ENCODE peak calls at places on chromosomes 7 and 10, in four cellular contexts. O, D, S and W are unnamed samples.

GRCh38 chr7:111083423-111083822 is 7.5 kb upstream of the LRRN3 start:
- DNase-seq in O (peak; percentile 78), D (no peak), S (peak; percentile 71), W (no peak)

GRCh38 chr7:43758861-43759683 is 592 bp downstream of the BLVRA start:
- DNase-seq in O (peak; percentile 31), D (peak; percentile 69), S (peak; percentile 58), W (peak; percentile 47)

GRCh38 chr10:83983578-83984255 is 155.6 kb upstream of the GHITM start:
- DNase-seq in O (no peak), D (no peak), S (peak; percentile 25), W (peak; percentile 86)

GRCh38 chr7:28744951-28745350 is 213.2 kb downstream of the TRIL start:
- DNase-seq in O (no peak), D (no peak), S (no peak), W (no peak)

GRCh38 chr7:112452102-112452888 is 2.0 kb downstream of the IFRD1 start:
- DNase-seq in O (peak; percentile 42), D (no peak), S (peak; percentile 38), W (no peak)

GRCh38 chr10:43027331-43027955 is 49.4 kb upstream of the RET start:
- DNase-seq in O (no peak), D (no peak), S (no peak), W (no peak)

GRCh38 chr10:75782463-75783248 is 351.2 kb downstream of the LRMDA start:
- DNase-seq in O (no peak), D (no peak), S (no peak), W (peak; percentile 54)

GRCh38 chr7:539731-540411 is 20.2 kb upstream of the PDGFA start:
- DNase-seq in O (peak; percentile 49), D (no peak), S (peak; percentile 88), W (no peak)

GRCh38 chr7:141460781-141461715 is 90.2 kb upstream of the AGK start:
- DNase-seq in O (no peak), D (no peak), S (peak; percentile 29), W (peak; percentile 37)

GRCh38 chr10:72637398-72637857 is 11.5 kb upstream of the MICU1 start:
- DNase-seq in O (peak; percentile 78), D (peak; percentile 57), S (peak; percentile 64), W (no peak)

GRCh38 chr7:87380905-87381304 is 35.4 kb downstream of the CROT start:
- DNase-seq in O (no peak), D (no peak), S (no peak), W (no peak)

GRCh38 chr10:111836586-111836985 is 347.0 kb downstream of the GPAM start:
- DNase-seq in O (no peak), D (no peak), S (no peak), W (no peak)

GRCh38 chr10:129741280-129741977 is 222.6 kb downstream of the EBF3 start:
- DNase-seq in O (no peak), D (no peak), S (no peak), W (no peak)

GRCh38 chr10:55287346-55287745 is 486.3 kb upstream of the PCDH15 start:
- DNase-seq in O (no peak), D (no peak), S (no peak), W (peak; percentile 1)

GRCh38 chr10:103847909-103848468 is 7.4 kb downstream of the SH3PXD2A start:
- DNase-seq in O (no peak), D (no peak), S (no peak), W (no peak)

GRCh38 chr10:17228081-17229015 is at the start of gene VIM:
- DNase-seq in O (peak; percentile 96), D (peak; percentile 91), S (peak; percentile 99), W (peak; percentile 13)

GRCh38 chr7:31105256-31105950 is 53.3 kb downstream of the ADCYAP1R1 start:
- DNase-seq in O (no peak), D (peak; percentile 18), S (no peak), W (no peak)

GRCh38 chr10:15169555-15170407 is 1.3 kb upstream of the NMT2 start:
- DNase-seq in O (no peak), D (peak; percentile 59), S (no peak), W (no peak)

GRCh38 chr10:3666525-3667302 is 118.3 kb downstream of the KLF6 start:
- DNase-seq in O (no peak), D (no peak), S (no peak), W (peak; percentile 69)

GRCh38 chr10:49108656-49109055 is 6.7 kb downstream of the VSTM4 start:
- DNase-seq in O (no peak), D (peak; percentile 29), S (no peak), W (no peak)

GRCh38 chr10:4549254-4549653 is 276.8 kb upstream of the AKR1E2 start:
- DNase-seq in O (no peak), D (no peak), S (no peak), W (no peak)

GRCh38 chr7:43199333-43199732 is 86.9 kb downstream of the HECW1 start:
- DNase-seq in O (peak; percentile 54), D (no peak), S (peak; percentile 57), W (no peak)

GRCh38 chr10:13848530-13849425 is 262.0 kb downstream of the PRPF18 start:
- DNase-seq in O (no peak), D (no peak), S (no peak), W (no peak)

GRCh38 chr7:30922596-30922995 is 10.9 kb downstream of the AQP1 start:
- DNase-seq in O (no peak), D (peak; percentile 22), S (no peak), W (no peak)

GRCh38 chr7:27147211-27148030 is at the start of gene HOXA6:
- DNase-seq in O (peak; percentile 67), D (peak; percentile 57), S (no peak), W (peak; percentile 64)

GRCh38 chr7:141158562-141158961 is 84.7 kb downstream of the TMEM178B start:
- DNase-seq in O (peak; percentile 94), D (no peak), S (peak; percentile 98), W (no peak)

GRCh38 chr10:118002581-118002980 is 44.2 kb downstream of the RAB11FIP2 start:
- DNase-seq in O (peak; percentile 59), D (no peak), S (peak; percentile 57), W (no peak)

GRCh38 chr10:79542619-79543018 is 17.6 kb downstream of the SFTPA2 start:
- DNase-seq in O (no peak), D (no peak), S (no peak), W (no peak)

GRCh38 chr10:1529806-1530413 is 207.4 kb downstream of the ADARB2 start:
- DNase-seq in O (no peak), D (no peak), S (no peak), W (no peak)

GRCh38 chr7:91720255-91720937 is 160.1 kb downstream of the MTERF1 start:
- DNase-seq in O (peak; percentile 1), D (no peak), S (peak; percentile 31), W (no peak)

GRCh38 chr10:49176310-49177268 is 11.6 kb downstream of the TMEM273 start:
- DNase-seq in O (no peak), D (peak; percentile 50), S (no peak), W (no peak)